ENCODE peak calls at places on chromosome 6, in nine cellular contexts. F is heart left ventricle, C is Panc1, B is breast epithelium, G is MM.1S, E is adrenal gland, L is lung, I is OCI-LY7, P is astrocyte. D is an unnamed sample.

GRCh38 chr6:156791261-156791850 is 14.2 kb downstream of the ARID1B start:
- DNase-seq in I (peak; percentile 80), C (no peak), E (no peak), P (peak; percentile 59), F (no peak), G (no peak), B (no peak), L (no peak), D (no peak)

GRCh38 chr6:27867051-27867940 is 44.9 kb downstream of the OR2B2 start:
- DNase-seq in G (peak; percentile 60), E (peak; percentile 44), F (peak; percentile 70), B (no peak), C (peak; percentile 79), P (peak; percentile 56), L (peak; percentile 42), I (peak; percentile 91), D (no peak)

GRCh38 chr6:29517245-29517644 is 29.5 kb upstream of the MAS1L start:
- DNase-seq in P (no peak), F (no peak), G (no peak), L (no peak), B (no peak), E (no peak), I (no peak), C (no peak), D (no peak)

GRCh38 chr6:141552463-141552862 is 580.3 kb upstream of the GJE1 start:
- DNase-seq in I (peak; percentile 5), F (no peak), C (peak; percentile 84), P (peak; percentile 90), G (peak; percentile 46), B (no peak), L (no peak), E (no peak), D (no peak)

GRCh38 chr6:84492246-84493135 is 265.0 kb upstream of the CEP162 start:
- DNase-seq in G (no peak), F (no peak), C (no peak), P (no peak), I (no peak), E (no peak), L (no peak), B (no peak), D (no peak)

GRCh38 chr6:71298459-71298858 is 9.8 kb downstream of the OGFRL1 start:
- DNase-seq in C (no peak), G (no peak), B (no peak), I (no peak), F (no peak), L (no peak), E (no peak), P (no peak), D (no peak)

GRCh38 chr6:16769131-16769985 is 8.1 kb upstream of the ATXN1 start:
- DNase-seq in P (peak; percentile 99), F (no peak), B (no peak), I (no peak), E (peak; percentile 52), C (no peak), G (no peak), L (peak; percentile 77), D (no peak)

GRCh38 chr6:32685603-32686002 is 19.1 kb upstream of the HLA-DQB1 start:
- DNase-seq in B (no peak), F (no peak), I (peak; percentile 66), P (peak; percentile 6), C (no peak), E (no peak), L (no peak), G (peak; percentile 90), D (no peak)

GRCh38 chr6:168574075-168574698 is 133.2 kb downstream of the SMOC2 start:
- DNase-seq in B (no peak), G (no peak), E (no peak), P (no peak), L (peak; percentile 25), C (no peak), I (no peak), F (no peak), D (no peak)

GRCh38 chr6:151060096-151060741 is 179.5 kb upstream of the AKAP12 start:
- DNase-seq in G (no peak), E (no peak), B (no peak), I (no peak), P (peak; percentile 98), F (no peak), L (no peak), C (peak; percentile 98), D (no peak)

GRCh38 chr6:31125586-31126363 is 5.5 kb upstream of the CDSN start:
- DNase-seq in B (peak; percentile 52), F (peak; percentile 68), I (no peak), P (peak; percentile 18), C (no peak), E (no peak), G (no peak), L (no peak), D (no peak)

DNA sequence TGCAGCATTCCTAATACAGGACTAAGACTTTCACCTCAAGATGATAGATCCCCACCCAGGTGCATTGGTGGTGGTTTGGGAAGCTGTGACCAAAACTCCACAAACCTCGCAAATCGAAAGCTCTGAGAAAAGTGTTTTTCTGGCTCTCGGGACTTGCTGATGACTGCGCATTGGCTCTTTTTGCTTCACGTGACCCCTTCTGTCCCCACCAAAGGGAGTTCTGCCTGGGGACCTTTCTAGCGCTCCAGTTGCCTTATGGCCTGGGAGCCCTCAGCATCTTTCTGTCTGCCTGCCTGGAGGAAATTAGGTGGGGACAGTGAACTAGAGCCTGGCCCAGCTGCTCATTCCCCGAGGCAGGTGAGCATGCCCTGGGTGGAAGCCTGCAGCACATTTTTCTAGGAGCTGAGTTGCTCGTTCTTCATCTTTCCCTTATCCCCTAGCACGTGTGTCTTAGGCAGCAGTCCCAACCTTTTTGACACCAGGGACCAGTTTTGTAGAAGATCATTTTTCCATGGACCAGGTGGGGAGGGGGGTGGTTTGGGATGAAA is 90.2 kb downstream of the TXNDC5 start:
- DNase-seq in F (no peak), B (no peak), P (no peak), I (no peak), L (no peak), G (no peak), E (no peak), C (no peak), D (no peak)
- TF ChIP-seq CTCF in F (no peak), B (no peak), P (no peak), I (no peak), L (no peak), G (no peak), E (no peak), C (no peak), D (no peak)

GRCh38 chr6:52513896-52514295 is 63.0 kb downstream of the TRAM2 start:
- DNase-seq in C (no peak), L (no peak), E (no peak), G (no peak), B (no peak), I (no peak), F (no peak), P (no peak), D (no peak)
- H3K4me1 ChIP-seq in C (peaks cover 45% of the 10 kb centered on the region), L (peaks cover 16% of the 10 kb centered on the region), E (peaks cover 18% of the 10 kb centered on the region), G (peaks cover 16% of the 10 kb centered on the region), B (peaks cover 18% of the 10 kb centered on the region), I (peaks cover 4% of the 10 kb centered on the region), F (peaks cover 74% of the 10 kb centered on the region), P (peaks cover 86% of the 10 kb centered on the region), D (peaks cover 10% of the 10 kb centered on the region)

DNA sequence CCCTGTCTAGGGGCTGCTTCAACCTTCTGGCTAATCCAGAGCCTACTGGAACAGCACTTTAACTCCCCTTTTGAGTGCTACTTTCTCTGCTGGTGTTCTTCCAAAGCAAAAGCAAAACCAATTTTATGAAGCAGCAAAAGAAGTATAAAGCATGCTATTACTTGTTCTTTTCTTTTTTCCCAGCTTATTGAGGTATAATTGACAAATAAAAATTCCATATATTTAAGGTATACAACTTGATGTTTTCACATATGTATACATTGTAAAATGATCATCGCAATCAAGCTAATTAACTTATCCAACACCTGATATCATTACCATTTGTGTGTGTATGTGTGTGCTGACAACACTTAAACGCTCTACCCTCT is 14.9 kb downstream of the ID4 start:
- DNase-seq in G (no peak), P (no peak), E (no peak), I (no peak), L (no peak), C (peak; percentile 12), B (no peak), F (no peak), D (no peak)
- TF ChIP-seq CTCF in G (no peak), P (no peak), E (no peak), I (peak; percentile 50), L (no peak), C (peak; percentile 66), B (no peak), F (no peak), D (no peak)

GRCh38 chr6:137699036-137699683 is 167.9 kb upstream of the TNFAIP3 start:
- DNase-seq in G (no peak), I (no peak), C (no peak), P (no peak), E (no peak), B (no peak), L (no peak), F (peak; percentile 46), D (no peak)

GRCh38 chr6:137701942-137702341 is 165.1 kb upstream of the TNFAIP3 start:
- DNase-seq in L (no peak), F (no peak), P (no peak), I (no peak), C (no peak), G (no peak), B (no peak), E (no peak), D (no peak)

GRCh38 chr6:137702791-137703424 is 164.2 kb upstream of the TNFAIP3 start:
- DNase-seq in F (no peak), E (no peak), C (no peak), I (no peak), G (no peak), P (no peak), L (no peak), B (no peak), D (no peak)

GRCh38 chr6:137698636-137699035 is 168.4 kb upstream of the TNFAIP3 start:
- DNase-seq in G (peak; percentile 39), C (no peak), B (no peak), P (no peak), I (no peak), L (no peak), F (peak; percentile 43), E (peak; percentile 53), D (no peak)

GRCh38 chr6:137700751-137701477 is 166.1 kb upstream of the TNFAIP3 start:
- DNase-seq in G (no peak), L (no peak), E (no peak), I (no peak), C (no peak), P (no peak), F (no peak), B (no peak), D (no peak)
- H3K4me1 ChIP-seq in G (peaks cover 40% of the 10 kb centered on the region), L (peaks cover 2% of the 10 kb centered on the region), E (no peaks in the 10 kb centered on the region), I (peaks cover 20% of the 10 kb centered on the region), C (peaks cover 12% of the 10 kb centered on the region), P (peaks cover 25% of the 10 kb centered on the region), F (peaks cover 59% of the 10 kb centered on the region), B (no peaks in the 10 kb centered on the region), D (peaks cover 32% of the 10 kb centered on the region)

GRCh38 chr6:93494057-93494456 is 74.7 kb upstream of the EPHA7 start:
- DNase-seq in C (no peak), F (no peak), I (no peak), L (no peak), P (no peak), E (no peak), G (peak; percentile 76), B (no peak), D (no peak)

GRCh38 chr6:93498713-93499112 is 79.4 kb upstream of the EPHA7 start:
- DNase-seq in P (no peak), L (no peak), I (no peak), B (no peak), C (no peak), E (no peak), F (no peak), G (no peak), D (no peak)

GRCh38 chr6:93496548-93496947 is 77.2 kb upstream of the EPHA7 start:
- DNase-seq in B (no peak), E (no peak), L (no peak), F (no peak), P (no peak), I (no peak), G (peak; percentile 87), C (no peak), D (no peak)
- TF ChIP-seq CTCF in B (no peak), E (no peak), L (no peak), F (no peak), P (no peak), I (no peak), G (no peak), C (no peak), D (no peak)

D was measured in esophagus squamous epithelium.